ENCODE peak calls at places on chromosomes 2 and 18, in six cellular contexts. One of them, this sample, is unnamed.

GRCh38 chr18:39840406-39840805 is 2114.6 kb upstream of the PIK3C3 start:
- DNase-seq in nephron progenitor cell: no peak
- DNase-seq in cerebellar cortex: no peak
- DNase-seq in ACHN: no peak
- DNase-seq in GM23338: no peak
- DNase-seq in HT-29: no peak
- DNase-seq in this sample: no peak

GRCh38 chr18:40612356-40612755 is 1342.7 kb upstream of the PIK3C3 start:
- DNase-seq in nephron progenitor cell: no peak
- DNase-seq in cerebellar cortex: peak
- DNase-seq in ACHN: no peak
- DNase-seq in GM23338: no peak
- DNase-seq in HT-29: no peak
- DNase-seq in this sample: no peak

GRCh38 chr18:49447810-49448745 is 12.4 kb downstream of the DYM start:
- DNase-seq in nephron progenitor cell: peak
- DNase-seq in cerebellar cortex: peak
- DNase-seq in ACHN: peak
- DNase-seq in GM23338: peak
- DNase-seq in HT-29: peak
- DNase-seq in this sample: peak

GRCh38 chr2:28958689-28959088 is 22.4 kb upstream of the TOGARAM2 start:
- DNase-seq in nephron progenitor cell: peak
- DNase-seq in cerebellar cortex: peak
- DNase-seq in ACHN: peak
- DNase-seq in GM23338: peak
- DNase-seq in HT-29: peak
- DNase-seq in this sample: peak

GRCh38 chr2:143398701-143399260 is 269.6 kb downstream of the ARHGAP15 start:
- DNase-seq in nephron progenitor cell: no peak
- DNase-seq in cerebellar cortex: no peak
- DNase-seq in ACHN: no peak
- DNase-seq in GM23338: no peak
- DNase-seq in HT-29: no peak
- DNase-seq in this sample: no peak

GRCh38 chr18:24518596-24518995 is 58.2 kb downstream of the HRH4 start:
- DNase-seq in nephron progenitor cell: no peak
- DNase-seq in cerebellar cortex: no peak
- DNase-seq in ACHN: no peak
- DNase-seq in GM23338: peak
- DNase-seq in HT-29: no peak
- DNase-seq in this sample: no peak

GRCh38 chr2:223943561-223944008 is 1.6 kb downstream of the WDFY1 start:
- DNase-seq in nephron progenitor cell: no peak
- DNase-seq in cerebellar cortex: peak
- DNase-seq in ACHN: peak
- DNase-seq in GM23338: no peak
- DNase-seq in HT-29: peak
- DNase-seq in this sample: no peak

GRCh38 chr2:85911836-85912692 is 23.3 kb upstream of the ST3GAL5 start:
- DNase-seq in nephron progenitor cell: no peak
- DNase-seq in cerebellar cortex: no peak
- DNase-seq in ACHN: no peak
- DNase-seq in GM23338: no peak
- DNase-seq in HT-29: no peak
- DNase-seq in this sample: peak

GRCh38 chr2:232485757-232486557 is 1.7 kb downstream of the ECEL1 start:
- DNase-seq in nephron progenitor cell: peak
- DNase-seq in cerebellar cortex: no peak
- DNase-seq in ACHN: no peak
- DNase-seq in GM23338: peak
- DNase-seq in HT-29: no peak
- DNase-seq in this sample: no peak

GRCh38 chr18:31942301-31942998 is 478 bp downstream of the TRAPPC8 start:
- DNase-seq in nephron progenitor cell: no peak
- DNase-seq in cerebellar cortex: peak
- DNase-seq in ACHN: peak
- DNase-seq in GM23338: peak
- DNase-seq in HT-29: peak
- DNase-seq in this sample: peak

GRCh38 chr18:7452331-7452730 is 114.8 kb upstream of the PTPRM start:
- DNase-seq in nephron progenitor cell: peak
- DNase-seq in cerebellar cortex: no peak
- DNase-seq in ACHN: peak
- DNase-seq in GM23338: peak
- DNase-seq in HT-29: peak
- DNase-seq in this sample: peak

GRCh38 chr2:150468350-150468960 is 19.0 kb downstream of the RND3 start:
- DNase-seq in nephron progenitor cell: no peak
- DNase-seq in cerebellar cortex: no peak
- DNase-seq in ACHN: no peak
- DNase-seq in GM23338: no peak
- DNase-seq in HT-29: no peak
- DNase-seq in this sample: no peak

GRCh38 chr2:191436368-191437055 is 191.3 kb downstream of the MYO1B start:
- DNase-seq in nephron progenitor cell: no peak
- DNase-seq in cerebellar cortex: no peak
- DNase-seq in ACHN: no peak
- DNase-seq in GM23338: no peak
- DNase-seq in HT-29: no peak
- DNase-seq in this sample: no peak

GRCh38 chr2:71689393-71689792 is 236.0 kb downstream of the DYSF start:
- DNase-seq in nephron progenitor cell: no peak
- DNase-seq in cerebellar cortex: no peak
- DNase-seq in ACHN: no peak
- DNase-seq in GM23338: no peak
- DNase-seq in HT-29: no peak
- DNase-seq in this sample: no peak

GRCh38 chr2:3606370-3607124 is 11.6 kb downstream of the COLEC11 start:
- DNase-seq in nephron progenitor cell: no peak
- DNase-seq in cerebellar cortex: peak
- DNase-seq in ACHN: no peak
- DNase-seq in GM23338: no peak
- DNase-seq in HT-29: no peak
- DNase-seq in this sample: no peak

GRCh38 chr18:23805898-23806297 is 116.6 kb downstream of the LAMA3 start:
- DNase-seq in nephron progenitor cell: no peak
- DNase-seq in cerebellar cortex: no peak
- DNase-seq in ACHN: no peak
- DNase-seq in GM23338: no peak
- DNase-seq in HT-29: no peak
- DNase-seq in this sample: no peak

GRCh38 chr18:5955861-5956260 is 60.5 kb upstream of the TMEM200C start:
- DNase-seq in nephron progenitor cell: no peak
- DNase-seq in cerebellar cortex: no peak
- DNase-seq in ACHN: no peak
- DNase-seq in GM23338: no peak
- DNase-seq in HT-29: no peak
- DNase-seq in this sample: no peak

GRCh38 chr2:190446750-190447516 is 38.8 kb downstream of the MFSD6 start:
- DNase-seq in nephron progenitor cell: no peak
- DNase-seq in cerebellar cortex: peak
- DNase-seq in ACHN: no peak
- DNase-seq in GM23338: no peak
- DNase-seq in HT-29: no peak
- DNase-seq in this sample: peak

This sample was measured in NCI-H82.